ENCODE peak calls at places on chromosomes 7 and 10, in four cellular contexts. C is colonic mucosa, K is psoas muscle, I is OCI-LY7. T is an unnamed sample.
A peak's percentile ranks its signal among the peaks of the same experiment; 100 is the strongest.

GRCh38 chr10:101780818-101781654 is 2.2 kb downstream of the NPM3 start:
- DNase-seq in C (peak; percentile 71), K (peak; percentile 79), I (peak; percentile 82), T (no peak)

GRCh38 chr10:126674741-126675515 is 4.4 kb upstream of the C10orf90 start:
- DNase-seq in C (no peak), K (no peak), I (no peak), T (no peak)

GRCh38 chr7:42858570-42858969 is 53.3 kb downstream of the C7orf25 start:
- DNase-seq in C (no peak), K (no peak), I (no peak), T (no peak)

GRCh38 chr7:48899932-48900331 is 24.4 kb upstream of the CDC14C start:
- DNase-seq in C (no peak), K (no peak), I (no peak), T (no peak)

GRCh38 chr10:72084094-72084459 is 4.3 kb downstream of the SPOCK2 start:
- DNase-seq in C (no peak), K (peak; percentile 38), I (peak; percentile 31), T (no peak)

GRCh38 chr7:76011437-76011836 is 17.0 kb upstream of the TMEM120A start:
- DNase-seq in C (no peak), K (peak; percentile 78), I (peak; percentile 52), T (no peak)

GRCh38 chr10:43371418-43371817 is at the start of gene FXYD4:
- DNase-seq in C (peak; percentile 76), K (no peak), I (no peak), T (no peak)

GRCh38 chr7:139541600-139542307 is 18.3 kb downstream of the CLEC2L start:
- DNase-seq in C (no peak), K (peak; percentile 81), I (no peak), T (no peak)

GRCh38 chr7:98867271-98867701 is 2.5 kb downstream of the TMEM130 start:
- DNase-seq in C (no peak), K (peak; percentile 30), I (no peak), T (no peak)

GRCh38 chr10:117519366-117519765 is 23.2 kb upstream of the EMX2 start:
- DNase-seq in C (no peak), K (no peak), I (no peak), T (no peak)

GRCh38 chr10:112991888-112992491 is 41.9 kb downstream of the TCF7L2 start:
- DNase-seq in C (no peak), K (no peak), I (no peak), T (no peak)

GRCh38 chr7:156811706-156812105 is 81.3 kb downstream of the LMBR1 start:
- DNase-seq in C (no peak), K (no peak), I (no peak), T (no peak)

GRCh38 chr10:33244354-33244967 is 90.0 kb downstream of the NRP1 start:
- DNase-seq in C (no peak), K (no peak), I (no peak), T (no peak)

GRCh38 chr7:122864016-122864415 is 22.2 kb downstream of the CADPS2 start:
- DNase-seq in C (no peak), K (no peak), I (no peak), T (no peak)
- TF ChIP-seq CTCF in C (no peak), K (no peak), I (no peak), T (no peak)

GRCh38 chr10:75211007-75211735 is 575 bp downstream of the VDAC2 start:
- DNase-seq in C (peak; percentile 70), K (no peak), I (peak; percentile 47), T (no peak)
- H3K4me1 ChIP-seq in C (peaks cover 5% of the 10 kb centered on the region), K (peaks cover 63% of the 10 kb centered on the region), I (peaks cover 19% of the 10 kb centered on the region), T (peaks cover 61% of the 10 kb centered on the region)

GRCh38 chr10:97072851-97073665 is 112.7 kb downstream of the SLIT1 start:
- DNase-seq in C (peak; percentile 77), K (peak; percentile 89), I (peak; percentile 79), T (no peak)
- TF ChIP-seq CTCF in C (peak; percentile 92), K (peak; percentile 95), I (peak; percentile 96), T (peak; percentile 66)

DNA sequence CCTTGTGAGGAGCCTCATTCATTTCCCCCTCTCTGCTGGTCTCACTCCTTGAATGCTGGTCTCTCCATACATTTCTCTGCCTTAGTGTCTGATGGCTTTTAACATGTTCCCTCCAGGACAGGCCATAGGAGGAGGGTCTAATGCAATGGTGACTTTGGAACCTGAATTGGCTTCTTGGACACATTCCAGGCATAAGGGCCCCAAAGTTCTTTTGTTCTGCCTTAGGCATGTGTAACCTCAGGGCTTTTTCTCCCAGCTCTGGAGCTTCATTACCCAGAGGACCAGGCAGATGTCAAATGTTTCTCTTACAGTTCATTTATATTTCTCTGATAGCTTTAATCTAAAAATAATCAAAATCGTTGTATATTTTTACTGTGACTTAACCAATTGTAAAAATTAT is 162.6 kb downstream of the SDK1 start:
- DNase-seq in C (no peak), K (no peak), I (no peak), T (no peak)
- H3K4me1 ChIP-seq in C (no peaks in the 10 kb centered on the region), K (no peaks in the 10 kb centered on the region), I (no peaks in the 10 kb centered on the region), T (peaks cover 7% of the 10 kb centered on the region)

GRCh38 chr7:54901840-54902239 is 117.0 kb upstream of the EGFR start:
- DNase-seq in C (no peak), K (no peak), I (no peak), T (no peak)
- TF ChIP-seq CTCF in C (no peak), K (no peak), I (no peak), T (no peak)

DNA sequence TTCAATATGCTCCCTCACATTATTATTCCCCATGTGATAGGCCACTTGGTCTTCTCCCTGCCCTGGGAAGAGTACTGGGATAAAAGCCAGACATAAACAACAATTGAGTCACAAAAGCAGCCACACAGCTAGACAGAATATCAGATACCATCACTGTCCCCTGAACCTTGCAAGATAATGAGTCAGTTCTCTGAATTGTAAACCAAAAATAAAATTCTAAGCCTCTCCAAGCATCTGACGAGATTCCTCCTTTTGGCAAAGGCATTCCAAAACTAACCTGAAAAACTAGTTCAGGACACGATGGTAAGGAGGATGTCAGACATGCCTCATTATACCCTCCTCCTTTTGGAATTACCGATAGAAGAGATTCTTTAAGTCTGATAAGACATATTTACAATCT is 450.7 kb downstream of the HTR7 start:
- DNase-seq in C (no peak), K (no peak), I (no peak), T (no peak)
- H3K4me1 ChIP-seq in C (no peaks in the 10 kb centered on the region), K (no peaks in the 10 kb centered on the region), I (no peaks in the 10 kb centered on the region), T (no peaks in the 10 kb centered on the region)

GRCh38 chr7:134480730-134481129 is 21.8 kb upstream of the AKR1B1 start:
- DNase-seq in C (no peak), K (no peak), I (no peak), T (no peak)

GRCh38 chr7:134481167-134481566 is 22.3 kb upstream of the AKR1B1 start:
- DNase-seq in C (no peak), K (no peak), I (no peak), T (no peak)

GRCh38 chr7:134480202-134480601 is 21.3 kb upstream of the AKR1B1 start:
- DNase-seq in C (no peak), K (no peak), I (no peak), T (no peak)

GRCh38 chr7:134477954-134478353 is 19.1 kb upstream of the AKR1B1 start:
- DNase-seq in C (no peak), K (no peak), I (no peak), T (no peak)

GRCh38 chr7:134478707-134479106 is 19.8 kb upstream of the AKR1B1 start:
- DNase-seq in C (no peak), K (no peak), I (no peak), T (no peak)
- TF ChIP-seq CTCF in C (no peak), K (no peak), I (peak; percentile 49), T (no peak)

GRCh38 chr10:79272353-79272752 is 74.9 kb upstream of the PPIF start:
- DNase-seq in C (no peak), K (no peak), I (no peak), T (no peak)
- H3K4me1 ChIP-seq in C (no peaks in the 10 kb centered on the region), K (peaks cover 61% of the 10 kb centered on the region), I (peaks cover 3% of the 10 kb centered on the region), T (peaks cover 81% of the 10 kb centered on the region)

DNA sequence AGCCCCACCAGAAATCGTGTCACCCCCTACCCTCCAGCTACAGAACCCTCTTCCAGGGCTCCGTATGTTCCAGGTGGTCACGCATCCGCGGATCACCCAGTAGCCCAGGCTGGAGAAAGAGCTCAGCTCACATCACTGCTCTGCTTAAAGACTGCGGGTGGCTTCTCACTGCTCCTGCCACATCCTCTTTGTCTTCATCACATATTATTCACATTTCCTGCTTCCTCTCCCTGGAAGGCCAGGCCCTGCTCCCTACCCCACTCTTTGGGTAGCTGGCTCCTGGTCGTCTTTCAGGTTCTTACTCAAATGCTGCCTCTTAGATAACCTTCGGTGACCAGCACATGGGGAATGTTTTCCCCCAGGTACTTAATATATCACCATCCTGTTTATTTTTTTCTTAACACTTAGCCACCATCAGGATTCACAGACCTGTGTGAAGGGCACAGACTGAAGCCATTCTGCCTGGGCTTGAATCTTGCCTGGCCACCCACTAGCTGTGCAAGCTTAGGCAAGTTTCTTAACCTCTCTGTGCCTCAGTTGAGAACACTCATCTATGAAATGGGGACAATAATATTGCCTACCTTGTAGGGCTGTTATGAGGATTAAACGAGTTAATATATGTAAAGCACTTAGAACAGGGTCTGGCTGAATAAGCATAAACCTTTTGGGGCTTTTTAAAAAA is 307.8 kb downstream of the PRPF18 start:
- DNase-seq in C (no peak), K (no peak), I (no peak), T (no peak)
- TF ChIP-seq CTCF in C (no peak), K (no peak), I (no peak), T (no peak)

T was measured in vagina.